ENCODE peak calls at places on chromosomes 1 and 21, in six cellular contexts. Z is psoas muscle, U is adrenal gland, Y is kidney, D is GM23248, X is K562. I is an unnamed sample.
A peak's percentile ranks its signal among the peaks of the same experiment; 100 is the strongest.

GRCh38 chr21:32515869-32516268 is 69.5 kb downstream of the TCP10L start:
- DNase-seq in X (no peak), Y (no peak), Z (no peak), U (no peak), D (peak; percentile 45), I (no peak)

GRCh38 chr1:11761988-11762406 is at the start of gene C1orf167:
- DNase-seq in X (peak; percentile 92), U (no peak), Y (no peak), D (no peak), Z (no peak), I (no peak)

GRCh38 chr1:229093546-229094336 is 177.2 kb upstream of the RAB4A start:
- DNase-seq in D (no peak), X (no peak), Z (no peak), Y (no peak), U (no peak), I (peak; percentile 78)

GRCh38 chr1:206513312-206514111 is 6.2 kb downstream of the RASSF5 start:
- DNase-seq in Y (peak; percentile 92), U (peak; percentile 76), X (no peak), D (peak; percentile 90), Z (peak; percentile 83), I (no peak)

GRCh38 chr1:91502882-91503184 is 2.2 kb downstream of the CDC7 start:
- DNase-seq in Z (no peak), D (peak; percentile 29), Y (no peak), X (no peak), U (no peak), I (no peak)

GRCh38 chr1:115714572-115715141 is 53.9 kb downstream of the CASQ2 start:
- DNase-seq in U (no peak), X (no peak), D (no peak), Z (no peak), Y (peak; percentile 91), I (peak; percentile 39)

GRCh38 chr1:200180821-200181220 is 153.3 kb downstream of the NR5A2 start:
- DNase-seq in Z (no peak), X (no peak), D (peak; percentile 86), Y (no peak), U (peak; percentile 55), I (peak; percentile 61)

GRCh38 chr1:212518188-212518951 is 85.7 kb downstream of the NENF start:
- DNase-seq in Z (peak; percentile 56), D (peak; percentile 97), U (peak; percentile 47), X (no peak), Y (no peak), I (peak; percentile 97)

GRCh38 chr1:10494754-10495474 is 20.2 kb downstream of the PEX14 start:
- DNase-seq in D (peak; percentile 78), X (peak; percentile 84), U (peak; percentile 80), Z (peak; percentile 78), Y (peak; percentile 82), I (peak; percentile 85)

GRCh38 chr1:171798311-171798710 is 16.9 kb downstream of the METTL13 start:
- DNase-seq in D (no peak), Y (no peak), Z (no peak), X (no peak), U (no peak), I (no peak)

GRCh38 chr1:184701821-184702220 is 52.8 kb downstream of the EDEM3 start:
- DNase-seq in U (no peak), X (no peak), D (no peak), Y (no peak), Z (no peak), I (no peak)

GRCh38 chr21:36211660-36212512 is 55.3 kb downstream of the DOP1B start:
- DNase-seq in X (no peak), Y (peak; percentile 5), U (no peak), D (peak; percentile 89), Z (no peak), I (no peak)

GRCh38 chr1:11680270-11681070 is 478 bp downstream of the MAD2L2 start:
- DNase-seq in U (no peak), X (peak; percentile 64), Z (peak; percentile 64), Y (no peak), D (no peak), I (no peak)

GRCh38 chr1:96643519-96643918 is 78.1 kb upstream of the PTBP2 start:
- DNase-seq in U (no peak), X (no peak), Y (no peak), D (no peak), Z (no peak), I (no peak)

GRCh38 chr1:236568285-236568894 is 35.9 kb downstream of the HEATR1 start:
- DNase-seq in Y (no peak), Z (no peak), U (no peak), D (peak; percentile 32), X (no peak), I (no peak)

GRCh38 chr1:86137458-86137857 is 19.1 kb downstream of the COL24A1 start:
- DNase-seq in Z (no peak), D (peak; percentile 90), X (no peak), U (no peak), Y (no peak), I (no peak)

GRCh38 chr1:65429806-65430205 is 9.3 kb downstream of the LEPR start:
- DNase-seq in X (no peak), Y (no peak), U (peak; percentile 43), D (peak; percentile 85), Z (no peak), I (no peak)

GRCh38 chr21:29704719-29705118 is 235.1 kb downstream of the GRIK1 start:
- DNase-seq in D (peak; percentile 4), U (no peak), Y (no peak), Z (no peak), X (no peak), I (no peak)

GRCh38 chr21:46325073-46325912 is 1.3 kb downstream of the PCNT start:
- DNase-seq in Z (peak; percentile 68), X (peak; percentile 59), U (peak; percentile 49), Y (peak; percentile 86), D (peak; percentile 71), I (peak; percentile 43)

GRCh38 chr1:99546432-99547416 is 99.2 kb upstream of the PALMD start:
- DNase-seq in X (no peak), Z (no peak), D (peak; percentile 42), Y (no peak), U (no peak), I (no peak)

GRCh38 chr1:32345289-32345827 is 9.3 kb upstream of the MARCKSL1 start:
- DNase-seq in X (peak; percentile 37), Y (no peak), U (peak; percentile 67), D (no peak), Z (no peak), I (peak; percentile 46)

GRCh38 chr1:160777486-160778089 is 18.4 kb upstream of the LY9 start:
- DNase-seq in Z (no peak), D (peak; percentile 10), X (peak; percentile 56), Y (no peak), U (no peak), I (peak; percentile 68)

GRCh38 chr21:44927587-44928461 is 7.1 kb upstream of the ITGB2 start:
- DNase-seq in Z (peak; percentile 61), Y (peak; percentile 94), X (peak; percentile 58), D (peak; percentile 91), U (no peak), I (no peak)

GRCh38 chr1:2346691-2347408 is 44.5 kb downstream of the MORN1 start:
- DNase-seq in U (no peak), Z (peak; percentile 34), X (no peak), Y (peak; percentile 59), D (no peak), I (no peak)

GRCh38 chr21:46056450-46056903 is 41.4 kb upstream of the COL6A2 start:
- DNase-seq in Z (peak; percentile 89), Y (peak; percentile 95), D (peak; percentile 93), X (no peak), U (peak; percentile 70), I (no peak)

GRCh38 chr1:12593621-12594066 is 24.4 kb downstream of the DHRS3 start:
- DNase-seq in D (peak; percentile 90), Z (peak; percentile 74), Y (no peak), U (no peak), X (no peak), I (peak; percentile 25)

GRCh38 chr1:235090406-235091069 is 38.1 kb downstream of the TOMM20 start:
- DNase-seq in U (no peak), D (peak; percentile 24), Z (no peak), X (no peak), Y (no peak), I (no peak)

GRCh38 chr1:25575191-25575590 is 31.8 kb downstream of the LDLRAP1 start:
- DNase-seq in Z (no peak), U (no peak), Y (no peak), D (no peak), X (no peak), I (no peak)

GRCh38 chr1:25573961-25574360 is 30.6 kb downstream of the LDLRAP1 start:
- DNase-seq in X (no peak), Y (peak; percentile 64), Z (no peak), U (no peak), D (no peak), I (peak; percentile 55)

GRCh38 chr1:25572708-25573590 is 29.5 kb downstream of the LDLRAP1 start:
- DNase-seq in U (no peak), X (peak; percentile 85), Z (peak; percentile 77), Y (peak; percentile 78), D (peak; percentile 81), I (peak; percentile 60)

GRCh38 chr1:25572107-25572506 is 28.7 kb downstream of the LDLRAP1 start:
- DNase-seq in D (peak; percentile 17), Y (peak; percentile 54), U (no peak), X (no peak), Z (no peak), I (no peak)

GRCh38 chr1:25573591-25573930 is 30.2 kb downstream of the LDLRAP1 start:
- DNase-seq in X (no peak), U (no peak), D (no peak), Y (peak; percentile 86), Z (no peak), I (peak; percentile 83)
- H3K4me1 ChIP-seq in X (peaks cover 17% of the 10 kb centered on the region), U (peaks cover 8% of the 10 kb centered on the region), D (peaks cover 15% of the 10 kb centered on the region), Y (peaks cover 6% of the 10 kb centered on the region), Z (peaks cover 16% of the 10 kb centered on the region), I (peaks cover 3% of the 10 kb centered on the region)

GRCh38 chr1:248164031-248164430 is 10.6 kb upstream of the OR2M2 start:
- DNase-seq in Z (no peak), Y (peak; percentile 56), D (no peak), U (no peak), X (no peak), I (no peak)
- H3K9me3 ChIP-seq in Z (no peaks in the 10 kb centered on the region), Y (no peaks in the 10 kb centered on the region), D (no peaks in the 10 kb centered on the region), U (no peaks in the 10 kb centered on the region), X (no peaks in the 10 kb centered on the region), I (no peaks in the 10 kb centered on the region)

DNA sequence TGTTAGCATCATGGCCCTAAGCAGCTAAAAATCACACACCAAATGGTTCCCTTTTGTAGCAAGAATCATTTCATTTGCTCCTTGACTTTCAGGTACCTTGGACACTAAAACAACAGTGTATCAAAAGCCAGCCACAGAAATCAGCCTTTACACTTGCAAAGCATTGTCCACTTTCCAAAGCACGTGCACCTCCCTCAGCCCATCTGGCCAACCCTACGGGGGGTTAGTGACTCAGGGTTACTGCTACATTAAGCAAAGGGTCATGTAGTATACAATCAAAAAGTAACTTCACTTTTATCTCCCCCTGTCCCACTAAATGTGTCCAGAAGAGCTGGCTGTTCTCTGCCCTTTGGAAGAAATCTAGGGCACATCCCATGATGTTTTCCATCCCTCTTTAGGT is 149.7 kb downstream of the HIVEP3 start:
- DNase-seq in X (no peak), Y (no peak), D (no peak), U (no peak), Z (no peak), I (no peak)
- H3K4me1 ChIP-seq in X (no peaks in the 10 kb centered on the region), Y (no peaks in the 10 kb centered on the region), D (peaks cover 17% of the 10 kb centered on the region), U (no peaks in the 10 kb centered on the region), Z (peaks cover 19% of the 10 kb centered on the region), I (no peaks in the 10 kb centered on the region)

DNA sequence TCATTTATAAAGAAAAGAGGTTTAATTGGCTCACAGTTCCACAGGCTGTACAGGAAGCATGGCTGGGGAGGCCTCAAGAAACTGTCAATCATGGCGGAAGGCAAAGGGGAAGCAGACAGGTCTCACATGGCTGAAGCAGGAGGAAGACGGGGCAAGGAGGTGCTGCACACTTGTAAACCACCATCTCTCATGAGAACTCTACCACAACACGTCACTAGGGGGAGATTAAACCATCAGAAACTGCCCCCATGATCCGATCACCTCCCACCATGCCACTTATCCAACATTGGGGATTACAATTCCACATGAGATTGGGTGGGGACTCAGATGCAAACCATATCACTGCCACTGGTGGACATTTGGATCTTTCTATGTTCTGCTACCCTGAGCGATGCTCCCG is 351.4 kb downstream of the NPHP4 start:
- DNase-seq in Y (no peak), Z (no peak), X (no peak), D (no peak), U (no peak), I (no peak)
- H3K9me3 ChIP-seq in Y (no peaks in the 10 kb centered on the region), Z (no peaks in the 10 kb centered on the region), X (no peaks in the 10 kb centered on the region), D (no peaks in the 10 kb centered on the region), U (no peaks in the 10 kb centered on the region), I (no peaks in the 10 kb centered on the region)

I was measured in small intestine.